ENCODE peak calls at places on chromosome 22, in four cellular contexts. I is stimulated activated CD4-positive, alpha-beta T cell treated with anti-CD3 and anti-CD28 coated beads, TNF-alpha, amount 100 ng/mL, for 24 hours; L is anterior cingulate cortex; V is heart right ventricle. Q is an unnamed sample.

GRCh38 chr22:46251816-46252380 is 1.8 kb upstream of the CDPF1 start:
- DNase-seq in I (no peak), L (no peak), V (no peak), Q (no peak)

GRCh38 chr22:46057206-46057605 is 80.2 kb upstream of the WNT7B start:
- DNase-seq in I (no peak), L (no peak), V (no peak), Q (no peak)

GRCh38 chr22:29784451-29785361 is 17.5 kb downstream of the UQCR10 start:
- DNase-seq in I (no peak), L (peak; percentile 23), V (peak; percentile 39), Q (peak; percentile 65)

GRCh38 chr22:41262250-41262765 is 21.6 kb upstream of the CHADL start:
- DNase-seq in I (no peak), L (no peak), V (no peak), Q (no peak)

GRCh38 chr22:36277482-36278291 is 24.8 kb downstream of the APOL1 start:
- DNase-seq in I (peak; percentile 48), L (peak; percentile 20), V (peak; percentile 65), Q (peak; percentile 73)

GRCh38 chr22:41344189-41344788 is 37.5 kb upstream of the TEF start:
- DNase-seq in I (no peak), L (no peak), V (no peak), Q (no peak)

GRCh38 chr22:48513929-48514328 is 1313.7 kb downstream of the BRD1 start:
- DNase-seq in I (no peak), L (no peak), V (no peak), Q (no peak)

GRCh38 chr22:46377566-46378498 is 42.3 kb downstream of the TRMU start:
- DNase-seq in I (no peak), L (no peak), V (peak; percentile 46), Q (no peak)

GRCh38 chr22:49853981-49854791 is 542 bp downstream of the ZBED4 start:
- DNase-seq in I (no peak), L (peak; percentile 24), V (peak; percentile 40), Q (peak; percentile 26)

GRCh38 chr22:23750744-23751440 is at the start of gene ZNF70:
- DNase-seq in I (peak; percentile 72), L (peak; percentile 72), V (peak; percentile 86), Q (peak; percentile 95)

GRCh38 chr22:34502821-34503220 is 563.1 kb upstream of the ISX start:
- DNase-seq in I (no peak), L (no peak), V (no peak), Q (no peak)

GRCh38 chr22:39469681-39470461 is 13.1 kb downstream of the MGAT3 start:
- DNase-seq in I (no peak), L (peak; percentile 84), V (no peak), Q (no peak)

GRCh38 chr22:46297151-46297819 is 615 bp downstream of the GTSE1 start:
- DNase-seq in I (no peak), L (no peak), V (no peak), Q (no peak)

GRCh38 chr22:37409557-37409956 is 17.7 kb downstream of the ELFN2 start:
- DNase-seq in I (no peak), L (no peak), V (no peak), Q (no peak)

GRCh38 chr22:40156001-40156516 is 21.7 kb upstream of the TNRC6B start:
- DNase-seq in I (no peak), L (no peak), V (no peak), Q (no peak)

GRCh38 chr22:38335077-38335476 is 17.8 kb upstream of the CSNK1E start:
- DNase-seq in I (no peak), L (no peak), V (no peak), Q (no peak)